ENCODE peak calls at places on chromosomes 3 and 15, in nine cellular contexts. W is K562, Q is body of pancreas, Y is H54, M is transverse colon, J is sigmoid colon, Z is A549, T is thyroid gland, P is prostate gland. E is an unnamed sample.

GRCh38 chr15:99504823-99505551 is 60.8 kb upstream of the MEF2A start:
- DNase-seq in W (no peak), Q (no peak), Y (no peak), M (no peak), J (no peak), Z (no peak), T (no peak), P (peak; percentile 0), E (no peak)

GRCh38 chr3:38138347-38139190 is at the start of gene MYD88:
- DNase-seq in W (peak; percentile 83), Q (peak; percentile 82), Y (no peak), M (peak; percentile 92), J (peak; percentile 92), Z (peak; percentile 55), T (peak; percentile 71), P (peak; percentile 79), E (peak; percentile 97)

GRCh38 chr15:31338879-31339557 is 12.4 kb downstream of the KLF13 start:
- DNase-seq in W (no peak), Q (peak; percentile 93), Y (no peak), M (no peak), J (no peak), Z (peak; percentile 30), T (peak; percentile 89), P (no peak), E (peak; percentile 81)

GRCh38 chr3:69494091-69494659 is 108.3 kb upstream of the FRMD4B start:
- DNase-seq in W (no peak), Q (no peak), Y (no peak), M (no peak), J (no peak), Z (no peak), T (no peak), P (no peak), E (no peak)

GRCh38 chr3:101791778-101792177 is 12.8 kb downstream of the NXPE3 start:
- DNase-seq in W (no peak), Q (no peak), Y (no peak), M (no peak), J (no peak), Z (no peak), T (no peak), P (no peak), E (no peak)

GRCh38 chr3:24551626-24552025 is 57.0 kb upstream of the THRB start:
- DNase-seq in W (no peak), Q (no peak), Y (no peak), M (no peak), J (no peak), Z (no peak), T (no peak), P (no peak), E (no peak)

GRCh38 chr15:37135225-37135624 is 34.9 kb upstream of the MEIS2 start:
- DNase-seq in W (peak; percentile 16), Q (no peak), Y (no peak), M (no peak), J (no peak), Z (no peak), T (no peak), P (no peak), E (no peak)

GRCh38 chr3:133527306-133527705 is 46.2 kb upstream of the CDV3 start:
- DNase-seq in W (no peak), Q (peak; percentile 16), Y (no peak), M (peak; percentile 45), J (no peak), Z (no peak), T (no peak), P (no peak), E (no peak)

GRCh38 chr3:125322166-125322565 is 53.0 kb downstream of the ZNF148 start:
- DNase-seq in W (no peak), Q (no peak), Y (no peak), M (no peak), J (no peak), Z (no peak), T (no peak), P (peak; percentile 6), E (no peak)

GRCh38 chr3:178194547-178194946 is 341.7 kb upstream of the KCNMB2 start:
- DNase-seq in W (no peak), Q (no peak), Y (no peak), M (no peak), J (no peak), Z (no peak), T (no peak), P (no peak), E (no peak)

GRCh38 chr3:141797167-141797773 is 34.1 kb downstream of the GRK7 start:
- DNase-seq in W (no peak), Q (peak; percentile 40), Y (no peak), M (peak; percentile 33), J (peak; percentile 69), Z (no peak), T (peak; percentile 77), P (peak; percentile 59), E (peak; percentile 89)

GRCh38 chr3:191997579-191998268 is 536.8 kb downstream of the PYDC2 start:
- DNase-seq in W (no peak), Q (no peak), Y (no peak), M (no peak), J (no peak), Z (no peak), T (no peak), P (no peak), E (no peak)

GRCh38 chr3:87949189-87949878 is 109.5 kb downstream of the CGGBP1 start:
- DNase-seq in W (no peak), Q (no peak), Y (no peak), M (no peak), J (no peak), Z (no peak), T (no peak), P (no peak), E (no peak)

GRCh38 chr15:68791431-68792283 is 29.0 kb downstream of the ANP32A start:
- DNase-seq in W (no peak), Q (no peak), Y (no peak), M (no peak), J (no peak), Z (no peak), T (no peak), P (no peak), E (no peak)

GRCh38 chr3:57078366-57079220 is 18.1 kb downstream of the SPATA12 start:
- DNase-seq in W (peak; percentile 30), Q (peak; percentile 67), Y (peak; percentile 64), M (peak; percentile 66), J (peak; percentile 88), Z (peak; percentile 51), T (peak; percentile 65), P (peak; percentile 59), E (peak; percentile 68)

GRCh38 chr15:95446854-95447253 is 883.6 kb upstream of the NR2F2 start:
- DNase-seq in W (no peak), Q (no peak), Y (no peak), M (no peak), J (no peak), Z (no peak), T (no peak), P (no peak), E (no peak)

GRCh38 chr15:26838742-26839460 is 28.0 kb upstream of the GABRA5 start:
- DNase-seq in W (peak; percentile 68), Q (no peak), Y (peak; percentile 35), M (no peak), J (no peak), Z (peak; percentile 62), T (peak; percentile 14), P (no peak), E (no peak)

DNA sequence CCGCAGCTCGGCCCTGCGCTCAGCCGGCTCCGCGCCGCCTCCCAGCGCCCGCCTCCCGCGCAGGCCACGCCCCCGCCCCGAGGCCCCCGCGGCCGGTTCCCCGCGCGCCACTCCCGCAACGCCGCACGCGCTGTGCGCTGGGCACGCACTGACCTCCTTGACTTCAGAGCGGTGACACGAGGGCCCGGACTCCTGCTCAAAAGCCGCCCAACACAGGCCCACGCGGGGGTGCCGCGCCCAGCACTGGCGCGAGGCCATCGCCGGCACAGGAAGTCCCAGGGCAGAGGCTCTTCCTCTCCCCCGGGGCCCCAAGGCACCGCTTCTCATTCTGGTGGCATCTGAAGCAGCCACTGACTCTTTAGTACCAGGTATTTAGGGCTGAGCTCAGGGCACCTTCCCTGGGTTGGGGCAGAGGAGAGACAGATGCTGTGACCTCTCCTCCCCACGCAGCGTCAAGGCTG is 12.4 kb downstream of the TNK2 start:
- DNase-seq in W (peak; percentile 74), Q (peak; percentile 69), Y (peak; percentile 70), M (peak; percentile 76), J (peak; percentile 85), Z (peak; percentile 41), T (peak; percentile 75), P (no peak), E (peak; percentile 73)
- TF ChIP-seq POLR2A in W (no peak), Q (no peak), Y (peak; percentile 41), M (no peak), J (no peak), Z (no peak), T (no peak), P (no peak), E (no peak)

GRCh38 chr3:126390751-126391150 is 4.0 kb upstream of the CFAP100 start:
- DNase-seq in W (no peak), Q (no peak), Y (no peak), M (no peak), J (peak; percentile 54), Z (no peak), T (no peak), P (no peak), E (no peak)

GRCh38 chr3:126390201-126390600 is 4.5 kb upstream of the CFAP100 start:
- DNase-seq in W (no peak), Q (no peak), Y (no peak), M (no peak), J (peak; percentile 61), Z (no peak), T (no peak), P (no peak), E (no peak)

GRCh38 chr3:126391631-126392030 is 3.1 kb upstream of the CFAP100 start:
- DNase-seq in W (no peak), Q (no peak), Y (no peak), M (no peak), J (peak; percentile 21), Z (no peak), T (no peak), P (no peak), E (no peak)

GRCh38 chr3:126389792-126390142 is 4.9 kb upstream of the CFAP100 start:
- DNase-seq in W (no peak), Q (no peak), Y (no peak), M (no peak), J (peak; percentile 62), Z (no peak), T (no peak), P (no peak), E (no peak)

GRCh38 chr3:126389112-126389791 is 5.5 kb upstream of the CFAP100 start:
- DNase-seq in W (peak; percentile 75), Q (peak; percentile 98), Y (peak; percentile 32), M (peak; percentile 92), J (peak; percentile 99), Z (peak; percentile 50), T (peak; percentile 93), P (peak; percentile 92), E (peak; percentile 98)
- TF ChIP-seq POLR2A in W (no peak), Q (peak; percentile 55), Y (no peak), M (peak; percentile 60), J (peak; percentile 43), Z (no peak), T (peak; percentile 56), P (peak; percentile 56), E (peak; percentile 77)

GRCh38 chr15:90062023-90062728 is 40.1 kb downstream of the IDH2 start:
- DNase-seq in W (peak; percentile 79), Q (peak; percentile 92), Y (no peak), M (peak; percentile 91), J (no peak), Z (no peak), T (peak; percentile 85), P (peak; percentile 67), E (peak; percentile 79)
- TF ChIP-seq POLR2A in W (peak; percentile 37), Q (no peak), Y (no peak), M (no peak), J (no peak), Z (no peak), T (no peak), P (no peak), E (no peak)

GRCh38 chr15:73325191-73325980 is 43.4 kb downstream of the HCN4 start:
- DNase-seq in W (peak; percentile 50), Q (no peak), Y (no peak), M (no peak), J (peak; percentile 60), Z (no peak), T (no peak), P (no peak), E (peak; percentile 73)
- TF ChIP-seq POLR2A in W (no peak), Q (no peak), Y (no peak), M (no peak), J (no peak), Z (no peak), T (no peak), P (no peak), E (no peak)